ENCODE peak calls at places on chromosomes 13 and 19, in seven cellular contexts. M is uterus; C is ascending aorta; Y is body of pancreas; Q is tibial nerve; U is psoas muscle; R is CD4-positive, CD25-positive, alpha-beta regulatory T cell. Z is an unnamed sample.
A peak's percentile ranks its signal among the peaks of the same experiment; 100 is the strongest.

GRCh38 chr13:33006646-33007045 is 9.6 kb upstream of the KL start:
- DNase-seq in C (no peak), U (no peak), R (no peak), Y (no peak), M (no peak), Q (no peak), Z (no peak)

GRCh38 chr19:18780081-18780480 is 11.0 kb downstream of the COMP start:
- DNase-seq in Q (no peak), C (no peak), Y (no peak), R (no peak), M (no peak), U (no peak), Z (no peak)

GRCh38 chr19:38726284-38726673 is 18.0 kb downstream of the CAPN12 start:
- DNase-seq in Y (no peak), C (no peak), Q (no peak), R (no peak), U (no peak), M (no peak), Z (no peak)

GRCh38 chr13:102702965-102703720 is 8.3 kb upstream of the METTL21C start:
- DNase-seq in R (no peak), Y (no peak), C (no peak), Q (no peak), M (no peak), U (no peak), Z (no peak)

GRCh38 chr19:16886305-16886880 is 2.4 kb upstream of the F2RL3 start:
- DNase-seq in U (peak; percentile 78), Q (no peak), C (no peak), M (peak; percentile 40), R (no peak), Y (peak; percentile 30), Z (peak; percentile 87)

GRCh38 chr19:12064266-12065099 is at the start of gene ZNF844:
- DNase-seq in C (peak; percentile 98), R (peak; percentile 18), Q (peak; percentile 98), Y (peak; percentile 99), U (peak; percentile 97), M (peak; percentile 95), Z (peak; percentile 99)

GRCh38 chr13:43364210-43365041 is 341.0 kb downstream of the DNAJC15 start:
- DNase-seq in Q (no peak), M (peak; percentile 32), R (no peak), U (peak; percentile 59), C (no peak), Y (no peak), Z (no peak)

GRCh38 chr19:29583196-29584006 is 22.7 kb upstream of the POP4 start:
- DNase-seq in R (no peak), Q (no peak), U (no peak), M (no peak), C (no peak), Y (no peak), Z (no peak)

GRCh38 chr13:112342841-112343361 is 33.3 kb upstream of the SPACA7 start:
- DNase-seq in C (no peak), Y (no peak), Q (no peak), R (no peak), M (no peak), U (no peak), Z (no peak)

GRCh38 chr13:31160857-31161582 is 684 bp downstream of the HSPH1 start:
- DNase-seq in R (peak; percentile 33), M (peak; percentile 48), C (peak; percentile 81), Y (peak; percentile 68), Q (peak; percentile 19), U (peak; percentile 75), Z (peak; percentile 63)

GRCh38 chr19:12676928-12677327 is 4.8 kb downstream of the DHPS start:
- DNase-seq in U (no peak), Y (no peak), Q (no peak), M (no peak), R (no peak), C (no peak), Z (no peak)

GRCh38 chr19:30163663-30164062 is 208.5 kb upstream of the ZNF536 start:
- DNase-seq in C (peak; percentile 41), R (no peak), Q (no peak), M (no peak), Y (no peak), U (peak; percentile 7), Z (peak; percentile 53)

GRCh38 chr13:33644607-33645543 is 173.1 kb upstream of the RFC3 start:
- DNase-seq in R (no peak), Q (no peak), Y (no peak), C (no peak), M (peak; percentile 50), U (no peak), Z (no peak)

GRCh38 chr19:16022251-16022650 is 54.0 kb upstream of the TPM4 start:
- DNase-seq in M (no peak), R (no peak), Q (no peak), Y (no peak), U (no peak), C (no peak), Z (no peak)

GRCh38 chr19:12834976-12835757 is 788 bp upstream of the RTBDN start:
- DNase-seq in Q (no peak), Y (peak; percentile 51), M (no peak), R (no peak), C (no peak), U (peak; percentile 57), Z (no peak)

GRCh38 chr19:45439569-45440258 is 16.0 kb upstream of the ERCC1 start:
- DNase-seq in Y (peak; percentile 85), Q (peak; percentile 72), C (peak; percentile 95), R (peak; percentile 78), M (peak; percentile 92), U (peak; percentile 96), Z (peak; percentile 85)

GRCh38 chr19:4913996-4914735 is 4.9 kb downstream of the UHRF1 start:
- DNase-seq in U (no peak), Y (no peak), Q (no peak), R (no peak), M (no peak), C (no peak), Z (no peak)

GRCh38 chr13:80070024-80070703 is 270.8 kb downstream of the SPRY2 start:
- DNase-seq in Y (no peak), Q (no peak), U (no peak), M (no peak), R (no peak), C (no peak), Z (no peak)

GRCh38 chr13:48319458-48320395 is 16.2 kb downstream of the RB1 start:
- DNase-seq in M (no peak), R (no peak), C (no peak), Y (no peak), Q (no peak), U (no peak), Z (no peak)

GRCh38 chr13:38872693-38873092 is 117.9 kb downstream of the STOML3 start:
- DNase-seq in R (no peak), M (peak; percentile 14), U (peak; percentile 65), C (no peak), Y (peak; percentile 72), Q (no peak), Z (no peak)

GRCh38 chr19:45995715-45996385 is 583 bp downstream of the CCDC61 start:
- DNase-seq in Q (no peak), Y (no peak), M (no peak), U (no peak), R (no peak), C (no peak), Z (no peak)

GRCh38 chr19:30504272-30504671 is 132.1 kb downstream of the ZNF536 start:
- DNase-seq in R (no peak), M (no peak), Y (no peak), Q (no peak), C (no peak), U (no peak), Z (no peak)

DNA sequence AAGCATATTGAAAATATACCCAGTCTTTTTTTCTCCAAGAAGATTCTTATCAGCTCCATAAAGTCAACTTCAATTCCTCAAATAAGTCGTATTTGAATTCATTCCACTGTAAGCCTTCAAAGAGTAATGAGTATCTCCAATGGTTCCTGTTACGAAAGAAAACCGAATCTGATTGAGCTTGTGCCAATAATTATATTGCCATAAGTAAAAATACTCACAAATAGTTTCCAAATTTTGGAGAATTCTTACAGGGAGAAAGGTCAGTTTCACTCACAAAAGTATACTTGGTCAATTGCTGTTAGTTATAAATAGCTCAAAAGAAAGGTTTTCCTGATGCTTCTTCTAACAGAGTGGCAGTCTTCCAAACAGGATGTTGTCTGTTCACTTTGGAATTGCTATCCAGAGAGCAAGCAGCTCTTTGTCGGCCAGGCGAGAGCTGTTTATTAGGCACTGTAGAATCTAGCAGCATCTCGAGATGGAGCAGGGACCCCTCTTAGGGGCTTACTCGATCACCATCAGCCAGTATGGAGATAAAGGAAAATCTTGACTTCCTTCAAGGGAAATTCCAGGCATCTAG is 13.5 kb downstream of the ERICH4 start:
- DNase-seq in M (no peak), Y (no peak), C (no peak), U (no peak), Q (no peak), R (no peak), Z (no peak)
- H3K27me3 ChIP-seq in M (no peaks in the 10 kb centered on the region), Y (no peaks in the 10 kb centered on the region), C (no peaks in the 10 kb centered on the region), U (peaks cover 26% of the 10 kb centered on the region), Q (no peaks in the 10 kb centered on the region), R (no peaks in the 10 kb centered on the region), Z (no peaks in the 10 kb centered on the region)

DNA sequence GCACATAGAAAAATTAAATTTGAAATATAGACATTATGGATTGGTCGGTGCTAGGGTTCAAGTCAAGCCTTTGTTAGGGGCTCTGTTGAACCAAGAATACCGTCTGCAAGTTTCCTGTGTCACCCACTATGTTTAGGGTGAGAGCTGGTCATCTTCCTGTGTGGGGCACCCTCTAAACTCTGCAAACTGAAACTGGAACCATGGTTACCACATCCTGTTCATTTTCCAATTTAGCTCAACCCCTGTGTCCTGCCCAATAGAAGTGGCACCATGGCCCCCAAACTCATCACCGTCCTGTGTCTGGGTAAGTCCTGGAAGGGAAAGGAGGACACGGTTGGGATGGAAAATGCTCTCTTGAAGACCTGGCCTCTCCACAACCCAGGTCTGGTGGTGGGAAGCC is 29.9 kb downstream of the LAIR2 start:
- DNase-seq in Y (no peak), C (no peak), R (no peak), M (no peak), U (no peak), Q (no peak), Z (no peak)
- H3K9me3 ChIP-seq in Y (no peaks in the 10 kb centered on the region), C (no peaks in the 10 kb centered on the region), R (no peaks in the 10 kb centered on the region), M (no peaks in the 10 kb centered on the region), U (no peaks in the 10 kb centered on the region), Q (no peaks in the 10 kb centered on the region), Z (no peaks in the 10 kb centered on the region)

GRCh38 chr13:109454167-109454917 is 332.0 kb downstream of the IRS2 start:
- DNase-seq in Y (no peak), Q (no peak), R (no peak), U (no peak), M (no peak), C (peak; percentile 77), Z (no peak)
- H3K27me3 ChIP-seq in Y (no peaks in the 10 kb centered on the region), Q (no peaks in the 10 kb centered on the region), R (no peaks in the 10 kb centered on the region), U (no peaks in the 10 kb centered on the region), M (no peaks in the 10 kb centered on the region), C (no peaks in the 10 kb centered on the region), Z (no peaks in the 10 kb centered on the region)

DNA sequence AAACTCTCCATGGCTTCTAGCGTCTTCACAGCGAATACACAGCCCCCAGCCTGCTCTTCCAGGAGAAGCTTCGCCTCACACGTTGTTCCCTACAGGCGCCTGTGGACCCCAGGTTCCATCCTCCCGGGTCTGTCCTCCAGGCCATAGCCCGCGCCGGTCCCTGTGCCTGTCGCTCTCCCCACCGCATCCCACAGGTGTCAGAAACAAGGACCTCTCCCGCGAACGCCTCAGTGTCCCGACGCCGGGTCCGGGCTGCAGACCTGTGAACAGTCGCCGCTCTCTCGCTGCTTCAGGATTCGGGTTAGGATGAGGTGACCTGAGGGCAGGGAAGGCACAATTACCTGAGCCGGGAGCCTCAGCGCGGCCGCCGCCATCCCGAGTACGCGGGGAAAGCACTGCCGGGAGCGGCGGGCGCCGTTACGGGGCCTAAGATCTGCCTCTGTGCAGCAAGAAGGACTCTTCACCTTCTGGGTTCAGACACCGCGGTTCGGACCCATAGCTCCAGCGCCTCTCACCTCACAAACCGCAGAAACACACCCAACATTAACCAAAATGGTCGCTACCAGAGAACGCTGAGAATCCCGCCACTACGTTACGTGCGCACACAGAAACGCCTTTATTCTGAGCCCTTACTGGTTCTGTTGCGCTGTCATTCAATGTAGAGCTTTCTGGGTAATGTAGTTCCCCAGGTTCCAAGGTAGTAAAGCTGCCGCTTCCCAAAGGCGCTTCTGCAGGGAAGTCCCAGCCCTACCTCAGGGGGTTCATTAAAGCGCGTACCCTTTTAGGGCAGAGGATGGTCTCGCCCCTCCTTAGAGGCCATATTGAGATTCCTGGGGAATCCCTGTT is at the start of gene ZNF418:
- DNase-seq in Y (peak; percentile 63), R (peak; percentile 3), Q (no peak), U (peak; percentile 65), M (peak; percentile 50), C (peak; percentile 68), Z (peak; percentile 62)
- H3K9me3 ChIP-seq in Y (no peaks in the 10 kb centered on the region), R (peaks cover 38% of the 10 kb centered on the region), Q (peaks cover 50% of the 10 kb centered on the region), U (peaks cover 78% of the 10 kb centered on the region), M (no peaks in the 10 kb centered on the region), C (peaks cover 98% of the 10 kb centered on the region), Z (peaks cover 43% of the 10 kb centered on the region)